ENCODE peak calls at places on chromosome 20, in eight cellular contexts. One of them, this sample, is unnamed.

GRCh38 chr20:36460648-36461599 is 80.4 kb upstream of the MYL9 start:
- DNase-seq in left ventricle myocardium inferior: peak
- DNase-seq in fibroblast of pulmonary artery: peak
- DNase-seq in neural crest cell: peak
- DNase-seq in lower leg skin: peak
- DNase-seq in transverse colon: peak
- DNase-seq in ovary: peak
- DNase-seq in mammary epithelial cell: peak
- DNase-seq in this sample: peak

GRCh38 chr20:63456429-63457284 is 15.8 kb downstream of the KCNQ2 start:
- DNase-seq in left ventricle myocardium inferior: peak
- DNase-seq in fibroblast of pulmonary artery: no peak
- DNase-seq in neural crest cell: no peak
- DNase-seq in lower leg skin: no peak
- DNase-seq in transverse colon: no peak
- DNase-seq in ovary: no peak
- DNase-seq in mammary epithelial cell: no peak
- DNase-seq in this sample: no peak

GRCh38 chr20:39029324-39029820 is 67.2 kb downstream of the DHX35 start:
- DNase-seq in left ventricle myocardium inferior: no peak
- DNase-seq in fibroblast of pulmonary artery: no peak
- DNase-seq in neural crest cell: no peak
- DNase-seq in lower leg skin: no peak
- DNase-seq in transverse colon: no peak
- DNase-seq in ovary: no peak
- DNase-seq in mammary epithelial cell: peak
- DNase-seq in this sample: no peak

GRCh38 chr20:23357767-23358562 is 4.0 kb upstream of the GZF1 start:
- DNase-seq in left ventricle myocardium inferior: peak
- DNase-seq in fibroblast of pulmonary artery: peak
- DNase-seq in neural crest cell: peak
- DNase-seq in lower leg skin: peak
- DNase-seq in transverse colon: peak
- DNase-seq in ovary: peak
- DNase-seq in mammary epithelial cell: peak
- DNase-seq in this sample: peak

GRCh38 chr20:57589728-57590484 is 29.0 kb downstream of the PCK1 start:
- DNase-seq in left ventricle myocardium inferior: no peak
- DNase-seq in fibroblast of pulmonary artery: no peak
- DNase-seq in neural crest cell: no peak
- DNase-seq in lower leg skin: no peak
- DNase-seq in transverse colon: peak
- DNase-seq in ovary: no peak
- DNase-seq in mammary epithelial cell: no peak
- DNase-seq in this sample: no peak

GRCh38 chr20:32437391-32438074 is 79.4 kb downstream of the ASXL1 start:
- DNase-seq in left ventricle myocardium inferior: no peak
- DNase-seq in fibroblast of pulmonary artery: no peak
- DNase-seq in neural crest cell: no peak
- DNase-seq in lower leg skin: peak
- DNase-seq in transverse colon: no peak
- DNase-seq in ovary: no peak
- DNase-seq in mammary epithelial cell: no peak
- DNase-seq in this sample: no peak

GRCh38 chr20:46670585-46671584 is 18.4 kb downstream of the TP53RK start:
- DNase-seq in left ventricle myocardium inferior: no peak
- DNase-seq in fibroblast of pulmonary artery: no peak
- DNase-seq in neural crest cell: no peak
- DNase-seq in lower leg skin: peak
- DNase-seq in transverse colon: no peak
- DNase-seq in ovary: no peak
- DNase-seq in mammary epithelial cell: no peak
- DNase-seq in this sample: peak

GRCh38 chr20:38877483-38877882 is 48.7 kb upstream of the FAM83D start:
- DNase-seq in left ventricle myocardium inferior: no peak
- DNase-seq in fibroblast of pulmonary artery: no peak
- DNase-seq in neural crest cell: no peak
- DNase-seq in lower leg skin: no peak
- DNase-seq in transverse colon: no peak
- DNase-seq in ovary: no peak
- DNase-seq in mammary epithelial cell: no peak
- DNase-seq in this sample: no peak

GRCh38 chr20:4011226-4011975 is 4.0 kb downstream of the RNF24 start:
- DNase-seq in left ventricle myocardium inferior: no peak
- DNase-seq in fibroblast of pulmonary artery: peak
- DNase-seq in neural crest cell: no peak
- DNase-seq in lower leg skin: no peak
- DNase-seq in transverse colon: no peak
- DNase-seq in ovary: no peak
- DNase-seq in mammary epithelial cell: peak
- DNase-seq in this sample: no peak

DNA sequence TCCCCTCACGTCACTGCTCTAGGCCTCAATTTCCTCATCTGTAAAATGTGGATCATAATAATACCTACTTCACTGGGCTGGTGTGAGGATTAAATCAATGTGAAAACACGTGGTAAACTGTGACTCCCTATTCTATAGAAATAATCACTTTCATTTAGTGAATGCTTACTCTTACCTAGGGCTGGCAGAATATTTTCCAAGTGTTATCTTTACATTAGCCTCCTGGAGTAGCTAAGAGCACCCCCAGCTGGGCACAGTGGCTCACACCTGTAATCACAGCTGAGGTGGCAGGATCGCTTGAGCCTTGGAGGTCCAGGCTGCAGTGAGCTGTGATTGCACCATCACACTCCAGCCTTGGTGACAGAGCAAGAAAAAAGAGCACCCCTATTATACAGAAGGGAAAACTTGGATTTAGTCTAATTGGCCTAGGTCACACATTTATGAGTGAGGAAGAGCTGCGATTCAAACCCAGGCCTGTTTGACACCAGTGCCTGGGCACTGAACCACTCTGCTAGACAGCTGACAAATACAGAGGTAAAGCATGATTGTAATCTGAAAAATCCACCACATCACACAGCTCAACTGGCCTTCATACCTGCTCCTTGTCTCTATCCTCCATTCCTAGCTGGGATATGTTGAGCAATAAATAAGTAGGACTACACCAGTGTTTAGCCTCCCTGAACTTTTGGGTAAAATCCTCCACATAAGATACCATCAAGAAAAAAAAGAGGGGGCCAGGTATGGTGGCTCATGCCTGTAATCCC is 1.4 kb upstream of the SNTA1 start:
- DNase-seq in left ventricle myocardium inferior: peak
- DNase-seq in fibroblast of pulmonary artery: no peak
- DNase-seq in neural crest cell: no peak
- DNase-seq in lower leg skin: no peak
- DNase-seq in transverse colon: peak
- DNase-seq in ovary: no peak
- DNase-seq in mammary epithelial cell: no peak
- DNase-seq in this sample: peak
- TF ChIP-seq CTCF in left ventricle myocardium inferior: peak
- TF ChIP-seq CTCF in fibroblast of pulmonary artery: peak
- TF ChIP-seq CTCF in neural crest cell: no peak
- TF ChIP-seq CTCF in lower leg skin: no peak
- TF ChIP-seq CTCF in transverse colon: no peak
- TF ChIP-seq CTCF in ovary: no peak
- TF ChIP-seq CTCF in mammary epithelial cell: peak
- TF ChIP-seq CTCF in this sample: peak

GRCh38 chr20:60762386-60762785 is 489.7 kb upstream of the CDH4 start:
- DNase-seq in left ventricle myocardium inferior: no peak
- DNase-seq in fibroblast of pulmonary artery: no peak
- DNase-seq in neural crest cell: no peak
- DNase-seq in lower leg skin: no peak
- DNase-seq in transverse colon: no peak
- DNase-seq in ovary: no peak
- DNase-seq in mammary epithelial cell: no peak
- DNase-seq in this sample: no peak

GRCh38 chr20:60764771-60765170 is 487.3 kb upstream of the CDH4 start:
- DNase-seq in left ventricle myocardium inferior: no peak
- DNase-seq in fibroblast of pulmonary artery: no peak
- DNase-seq in neural crest cell: no peak
- DNase-seq in lower leg skin: no peak
- DNase-seq in transverse colon: no peak
- DNase-seq in ovary: no peak
- DNase-seq in mammary epithelial cell: no peak
- DNase-seq in this sample: no peak

GRCh38 chr20:60764328-60764727 is 487.7 kb upstream of the CDH4 start:
- DNase-seq in left ventricle myocardium inferior: no peak
- DNase-seq in fibroblast of pulmonary artery: no peak
- DNase-seq in neural crest cell: no peak
- DNase-seq in lower leg skin: no peak
- DNase-seq in transverse colon: no peak
- DNase-seq in ovary: no peak
- DNase-seq in mammary epithelial cell: no peak
- DNase-seq in this sample: no peak

GRCh38 chr20:60761056-60761455 is 491.0 kb upstream of the CDH4 start:
- DNase-seq in left ventricle myocardium inferior: no peak
- DNase-seq in fibroblast of pulmonary artery: no peak
- DNase-seq in neural crest cell: no peak
- DNase-seq in lower leg skin: no peak
- DNase-seq in transverse colon: no peak
- DNase-seq in ovary: no peak
- DNase-seq in mammary epithelial cell: peak
- DNase-seq in this sample: no peak

GRCh38 chr20:60765821-60766403 is 486.1 kb upstream of the CDH4 start:
- DNase-seq in left ventricle myocardium inferior: no peak
- DNase-seq in fibroblast of pulmonary artery: no peak
- DNase-seq in neural crest cell: no peak
- DNase-seq in lower leg skin: no peak
- DNase-seq in transverse colon: no peak
- DNase-seq in ovary: no peak
- DNase-seq in mammary epithelial cell: no peak
- DNase-seq in this sample: no peak
- TF ChIP-seq CTCF in left ventricle myocardium inferior: no peak
- TF ChIP-seq CTCF in fibroblast of pulmonary artery: no peak
- TF ChIP-seq CTCF in neural crest cell: no peak
- TF ChIP-seq CTCF in lower leg skin: no peak
- TF ChIP-seq CTCF in transverse colon: no peak
- TF ChIP-seq CTCF in ovary: no peak
- TF ChIP-seq CTCF in mammary epithelial cell: no peak
- TF ChIP-seq CTCF in this sample: no peak

GRCh38 chr20:60993647-60994046 is 258.4 kb upstream of the CDH4 start:
- DNase-seq in left ventricle myocardium inferior: no peak
- DNase-seq in fibroblast of pulmonary artery: no peak
- DNase-seq in neural crest cell: peak
- DNase-seq in lower leg skin: no peak
- DNase-seq in transverse colon: no peak
- DNase-seq in ovary: no peak
- DNase-seq in mammary epithelial cell: no peak
- DNase-seq in this sample: no peak
- TF ChIP-seq CTCF in left ventricle myocardium inferior: no peak
- TF ChIP-seq CTCF in fibroblast of pulmonary artery: no peak
- TF ChIP-seq CTCF in neural crest cell: peak
- TF ChIP-seq CTCF in lower leg skin: no peak
- TF ChIP-seq CTCF in transverse colon: no peak
- TF ChIP-seq CTCF in ovary: no peak
- TF ChIP-seq CTCF in mammary epithelial cell: peak
- TF ChIP-seq CTCF in this sample: no peak

DNA sequence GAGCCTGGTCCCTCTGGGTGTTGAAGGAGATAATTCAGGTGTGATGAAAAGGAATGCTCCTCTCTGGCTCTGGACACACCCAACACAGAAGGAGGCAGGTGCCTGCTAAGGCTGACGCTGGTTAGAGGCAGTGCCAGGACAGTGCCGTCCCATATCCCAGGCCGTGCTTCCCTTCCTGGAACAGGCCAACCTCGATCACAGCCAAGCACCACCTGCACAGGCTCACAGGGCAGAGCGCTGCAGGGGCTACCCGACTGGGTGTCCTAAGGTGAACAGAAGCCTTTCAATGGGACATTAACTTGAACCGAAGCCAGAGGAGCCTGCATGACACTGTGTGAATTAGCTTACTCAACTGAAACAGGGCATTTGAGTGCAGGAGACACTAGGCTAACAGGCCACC is 347.3 kb downstream of the TAF4 start:
- DNase-seq in left ventricle myocardium inferior: no peak
- DNase-seq in fibroblast of pulmonary artery: no peak
- DNase-seq in neural crest cell: no peak
- DNase-seq in lower leg skin: no peak
- DNase-seq in transverse colon: no peak
- DNase-seq in ovary: no peak
- DNase-seq in mammary epithelial cell: no peak
- DNase-seq in this sample: no peak
- TF ChIP-seq CTCF in left ventricle myocardium inferior: no peak
- TF ChIP-seq CTCF in fibroblast of pulmonary artery: no peak
- TF ChIP-seq CTCF in neural crest cell: no peak
- TF ChIP-seq CTCF in lower leg skin: no peak
- TF ChIP-seq CTCF in transverse colon: no peak
- TF ChIP-seq CTCF in ovary: no peak
- TF ChIP-seq CTCF in mammary epithelial cell: no peak
- TF ChIP-seq CTCF in this sample: no peak

GRCh38 chr20:17884318-17885003 is 84.1 kb downstream of the SNX5 start:
- DNase-seq in left ventricle myocardium inferior: no peak
- DNase-seq in fibroblast of pulmonary artery: no peak
- DNase-seq in neural crest cell: no peak
- DNase-seq in lower leg skin: no peak
- DNase-seq in transverse colon: no peak
- DNase-seq in ovary: no peak
- DNase-seq in mammary epithelial cell: peak
- DNase-seq in this sample: no peak
- TF ChIP-seq CTCF in left ventricle myocardium inferior: no peak
- TF ChIP-seq CTCF in fibroblast of pulmonary artery: no peak
- TF ChIP-seq CTCF in neural crest cell: no peak
- TF ChIP-seq CTCF in lower leg skin: no peak
- TF ChIP-seq CTCF in transverse colon: no peak
- TF ChIP-seq CTCF in ovary: no peak
- TF ChIP-seq CTCF in mammary epithelial cell: no peak
- TF ChIP-seq CTCF in this sample: no peak

GRCh38 chr20:33947709-33948295 is 45.9 kb upstream of the RALY start:
- DNase-seq in left ventricle myocardium inferior: no peak
- DNase-seq in fibroblast of pulmonary artery: peak
- DNase-seq in neural crest cell: peak
- DNase-seq in lower leg skin: no peak
- DNase-seq in transverse colon: peak
- DNase-seq in ovary: no peak
- DNase-seq in mammary epithelial cell: peak
- DNase-seq in this sample: peak
- TF ChIP-seq CTCF in left ventricle myocardium inferior: peak
- TF ChIP-seq CTCF in fibroblast of pulmonary artery: peak
- TF ChIP-seq CTCF in neural crest cell: peak
- TF ChIP-seq CTCF in lower leg skin: no peak
- TF ChIP-seq CTCF in transverse colon: peak
- TF ChIP-seq CTCF in ovary: no peak
- TF ChIP-seq CTCF in mammary epithelial cell: peak
- TF ChIP-seq CTCF in this sample: peak

DNA sequence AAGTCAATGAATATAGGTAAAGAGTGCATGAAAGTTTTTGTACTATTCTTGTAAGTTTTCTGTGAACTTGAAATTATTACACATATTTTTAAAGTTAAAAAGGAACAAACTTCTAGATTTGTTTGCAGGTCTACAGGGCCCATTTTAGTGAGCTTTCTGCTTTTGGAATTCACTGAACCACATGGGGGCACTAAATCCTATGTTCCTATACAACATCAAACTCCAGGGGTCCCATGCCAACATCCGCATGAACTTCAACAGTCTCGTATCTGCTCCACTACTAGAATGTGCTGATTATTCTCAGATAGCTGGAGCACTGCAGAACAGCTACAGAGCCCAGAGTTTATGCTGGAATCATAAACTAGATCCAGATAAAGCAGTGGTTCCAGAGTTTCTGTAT is 347.9 kb upstream of the SPTLC3 start:
- DNase-seq in left ventricle myocardium inferior: no peak
- DNase-seq in fibroblast of pulmonary artery: no peak
- DNase-seq in neural crest cell: peak
- DNase-seq in lower leg skin: no peak
- DNase-seq in transverse colon: no peak
- DNase-seq in ovary: no peak
- DNase-seq in mammary epithelial cell: peak
- DNase-seq in this sample: no peak
- TF ChIP-seq CTCF in left ventricle myocardium inferior: no peak
- TF ChIP-seq CTCF in fibroblast of pulmonary artery: no peak
- TF ChIP-seq CTCF in neural crest cell: peak
- TF ChIP-seq CTCF in lower leg skin: no peak
- TF ChIP-seq CTCF in transverse colon: no peak
- TF ChIP-seq CTCF in ovary: no peak
- TF ChIP-seq CTCF in mammary epithelial cell: peak
- TF ChIP-seq CTCF in this sample: no peak

This sample was measured in Calu3.